ENCODE peak calls at places on chromosomes 12 and 14, in nine cellular contexts. Q is astrocyte of the cerebellum, C is choroid plexus epithelial cell, K is cardiac fibroblast, B is ascending aorta, T is IMR-90, P is neural progenitor cell, F is HepG2, J is RWPE2. N is an unnamed sample.

GRCh38 chr12:132151766-132152410 is 7.6 kb downstream of the NOC4L start:
- DNase-seq in C (no peak), F (no peak), Q (no peak), P (no peak), B (no peak), J (peak), K (no peak), T (no peak), N (no peak)

GRCh38 chr12:116878567-116879508 is 2.4 kb downstream of the HRK start:
- DNase-seq in K (no peak), F (no peak), C (peak), P (peak), B (no peak), Q (no peak), J (peak), T (no peak), N (peak)

GRCh38 chr14:102264775-102265174 is 40.2 kb downstream of the MOK start:
- DNase-seq in J (no peak), F (no peak), K (peak), B (no peak), T (no peak), C (peak), Q (no peak), P (no peak), N (no peak)

GRCh38 chr14:20440882-20441281 is 4.9 kb upstream of the KLHL33 start:
- DNase-seq in K (no peak), P (no peak), J (no peak), Q (no peak), T (peak), C (peak), B (no peak), F (no peak), N (no peak)

GRCh38 chr12:70744133-70744532 is 106.9 kb upstream of the PTPRB start:
- DNase-seq in Q (no peak), J (no peak), B (no peak), F (no peak), T (no peak), P (no peak), C (peak), K (no peak), N (peak)

GRCh38 chr12:131943876-131944275 is 5.9 kb upstream of the EP400 start:
- DNase-seq in C (no peak), P (no peak), B (peak), Q (no peak), T (no peak), K (no peak), J (no peak), F (no peak), N (no peak)

GRCh38 chr14:102419276-102419675 is 56.5 kb downstream of the TECPR2 start:
- DNase-seq in F (no peak), Q (no peak), T (no peak), C (no peak), P (no peak), J (no peak), B (no peak), K (no peak), N (no peak)

GRCh38 chr14:33123281-33123680 is 184.6 kb downstream of the NPAS3 start:
- DNase-seq in B (no peak), J (no peak), T (no peak), C (no peak), Q (no peak), K (no peak), F (no peak), P (no peak), N (no peak)

GRCh38 chr14:40691066-40691465 is 915.6 kb upstream of the LRFN5 start:
- DNase-seq in C (no peak), K (no peak), P (no peak), T (no peak), F (no peak), B (no peak), Q (no peak), J (no peak), N (no peak)

GRCh38 chr12:52189376-52190174 is 2.2 kb downstream of the KRT80 start:
- DNase-seq in T (peak), Q (no peak), B (no peak), C (peak), P (no peak), K (peak), F (no peak), J (no peak), N (no peak)

GRCh38 chr12:6206327-6206726 is 6.1 kb downstream of the CD9 start:
- DNase-seq in B (no peak), J (no peak), Q (no peak), K (no peak), T (no peak), P (no peak), C (no peak), F (no peak), N (no peak)

GRCh38 chr12:46263140-46264017 is 5.5 kb downstream of the SLC38A1 start:
- DNase-seq in Q (no peak), T (no peak), B (no peak), C (no peak), K (no peak), P (no peak), J (no peak), F (no peak), N (no peak)

GRCh38 chr12:12197128-12197527 is 69.7 kb downstream of the LRP6 start:
- DNase-seq in B (no peak), P (no peak), F (no peak), T (no peak), C (no peak), J (no peak), Q (no peak), K (no peak), N (no peak)

GRCh38 chr14:98137626-98138025 is 1134.4 kb downstream of the BCL11B start:
- DNase-seq in P (no peak), F (no peak), B (no peak), C (no peak), Q (no peak), J (no peak), T (no peak), K (no peak), N (peak)

GRCh38 chr14:99715266-99716000 is 31.3 kb downstream of the CYP46A1 start:
- DNase-seq in T (no peak), P (no peak), F (no peak), C (no peak), K (no peak), Q (no peak), B (no peak), J (peak), N (no peak)

GRCh38 chr12:78331764-78332163 is 501.1 kb downstream of the NAV3 start:
- DNase-seq in C (peak), P (peak), J (no peak), F (peak), T (no peak), Q (no peak), B (no peak), K (peak), N (no peak)

GRCh38 chr14:93185333-93185688 is 194 bp downstream of the LYSET start:
- DNase-seq in F (no peak), Q (no peak), K (no peak), P (no peak), B (no peak), J (no peak), T (no peak), C (peak), N (no peak)

GRCh38 chr12:123886931-123887582 is 85.6 kb downstream of the CCDC92 start:
- DNase-seq in J (peak), C (no peak), T (no peak), F (no peak), Q (no peak), B (no peak), P (no peak), K (no peak), N (no peak)

GRCh38 chr12:57584050-57584449 is 6.9 kb upstream of the PIP4K2C start:
- DNase-seq in F (no peak), C (no peak), J (no peak), T (no peak), B (no peak), P (no peak), Q (no peak), K (no peak), N (no peak)

GRCh38 chr14:52314521-52315354 is 626 bp downstream of the PTGER2 start:
- DNase-seq in T (peak), K (no peak), F (no peak), Q (no peak), C (peak), P (peak), J (peak), B (peak), N (peak)

GRCh38 chr12:58925733-58926113 is 5.4 kb upstream of the LRIG3 start:
- DNase-seq in J (no peak), T (no peak), F (no peak), Q (no peak), B (no peak), P (no peak), K (no peak), C (no peak), N (no peak)

GRCh38 chr14:91649930-91650329 is 82.0 kb downstream of the CATSPERB start:
- DNase-seq in K (peak), Q (peak), T (peak), J (no peak), P (peak), B (no peak), C (peak), F (peak), N (peak)

GRCh38 chr12:90065301-90065801 is 356.7 kb upstream of the ATP2B1 start:
- DNase-seq in C (no peak), K (no peak), F (no peak), T (no peak), P (no peak), B (no peak), Q (no peak), J (no peak), N (peak)

GRCh38 chr14:31761325-31761724 is 200.1 kb downstream of the NUBPL start:
- DNase-seq in F (no peak), P (no peak), K (no peak), Q (no peak), B (no peak), J (no peak), T (no peak), C (no peak), N (no peak)

GRCh38 chr12:117208206-117208605 is 17.9 kb upstream of the FBXO21 start:
- DNase-seq in B (no peak), F (no peak), T (no peak), C (no peak), K (no peak), Q (no peak), J (no peak), P (no peak), N (no peak)

GRCh38 chr14:27862684-27863083 is 903.9 kb upstream of the FOXG1 start:
- DNase-seq in J (no peak), Q (no peak), T (no peak), F (no peak), C (no peak), B (no peak), K (no peak), P (no peak), N (no peak)

GRCh38 chr12:29041621-29042020 is 107.5 kb upstream of the FAR2 start:
- DNase-seq in F (no peak), C (peak), K (peak), J (no peak), P (no peak), Q (peak), T (peak), B (no peak), N (peak)

GRCh38 chr14:45610303-45610702 is 357.3 kb upstream of the MIS18BP1 start:
- DNase-seq in K (no peak), B (no peak), C (peak), P (peak), T (no peak), J (no peak), F (no peak), Q (no peak), N (peak)

GRCh38 chr12:120421701-120422100 is 16.2 kb upstream of the COX6A1 start:
- DNase-seq in T (no peak), C (no peak), J (no peak), B (no peak), P (peak), F (no peak), K (no peak), Q (no peak), N (no peak)

DNA sequence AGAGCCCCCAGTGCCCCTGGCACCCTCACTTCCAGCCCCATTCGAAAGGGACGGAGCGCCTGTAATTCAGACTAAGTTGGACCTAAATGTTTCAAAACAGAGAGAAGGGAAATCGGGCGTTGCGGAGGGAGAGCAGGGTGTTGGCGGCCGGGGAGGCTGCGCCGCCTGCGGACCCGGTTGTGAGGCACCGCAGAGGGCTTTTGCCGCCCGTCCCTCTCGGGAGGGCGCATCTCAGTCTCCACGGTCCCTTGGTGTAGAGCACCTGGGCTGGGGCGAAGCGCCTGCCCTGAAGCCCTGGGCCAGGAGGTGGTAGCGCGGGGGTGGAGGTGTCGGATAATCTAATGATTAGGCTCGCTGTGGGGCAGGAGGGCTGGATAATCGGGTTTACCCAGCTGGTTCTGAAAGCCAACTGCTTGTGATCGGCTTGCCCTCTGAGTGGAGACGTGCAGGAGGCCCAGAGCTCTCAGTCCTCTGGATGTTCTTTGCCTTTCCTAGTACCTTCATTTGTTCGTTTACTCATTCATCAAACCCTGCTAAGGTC is 884 bp downstream of the DAAM1 start:
- DNase-seq in J (peak), Q (no peak), P (peak), F (no peak), C (peak), B (peak), K (peak), T (peak), N (peak)
- TF ChIP-seq CTCF in J (no peak), Q (no peak), P (no peak), F (peak), C (peak), B (no peak), K (no peak), T (no peak), N (no peak)

GRCh38 chr12:9869307-9870161 is at the start of gene CLEC2B:
- DNase-seq in K (peak), C (peak), Q (peak), B (no peak), P (peak), F (no peak), J (no peak), T (peak), N (peak)
- H3K4me3 ChIP-seq in K (peak), C (peak), Q (peak), B (peak), P (no peak), F (peak), J (peak), T (peak), N (peak)

DNA sequence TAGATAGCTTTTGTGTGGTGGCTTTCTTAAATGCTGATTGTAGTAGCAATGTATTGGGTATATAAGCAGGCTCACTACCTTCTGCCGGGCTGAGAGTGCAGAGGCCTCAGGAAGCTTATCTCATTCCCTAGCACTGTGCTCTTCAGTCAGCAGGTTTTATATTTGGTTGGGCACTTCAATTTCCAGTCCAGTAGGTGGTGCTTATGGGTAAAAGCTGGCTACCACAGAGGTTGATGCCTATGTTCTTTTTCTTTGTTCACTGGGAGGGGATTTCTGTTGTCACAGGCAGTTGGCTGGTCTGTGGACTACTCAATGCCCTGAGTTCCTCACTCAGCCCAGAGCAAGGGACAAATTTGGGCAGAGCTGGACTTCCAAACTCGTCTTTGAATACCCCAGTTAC is 43.0 kb upstream of the GLIPR1 start:
- DNase-seq in F (peak), Q (peak), C (peak), K (peak), B (no peak), P (no peak), T (peak), J (no peak), N (peak)
- TF ChIP-seq CTCF in F (peak), Q (peak), C (peak), K (peak), B (no peak), P (no peak), T (peak), J (no peak), N (no peak)

GRCh38 chr12:101880769-101881168 is 3.4 kb downstream of the DRAM1 start:
- DNase-seq in J (no peak), P (no peak), K (no peak), Q (no peak), C (no peak), T (no peak), F (no peak), B (no peak), N (no peak)
- H3K4me3 ChIP-seq in J (no peak), P (no peak), K (no peak), Q (no peak), C (no peak), T (no peak), F (no peak), B (no peak), N (no peak)

GRCh38 chr12:17278946-17279345 is 673.0 kb upstream of the LMO3 start:
- DNase-seq in Q (no peak), T (no peak), C (peak), F (no peak), P (no peak), J (no peak), B (no peak), K (no peak), N (peak)
- TF ChIP-seq CTCF in Q (peak), T (no peak), C (peak), F (no peak), P (peak), J (peak), B (no peak), K (no peak), N (peak)

GRCh38 chr12:32753605-32754004 is 2.1 kb downstream of the YARS2 start:
- DNase-seq in T (no peak), K (no peak), B (no peak), J (no peak), F (no peak), Q (no peak), P (no peak), C (no peak), N (no peak)
- H3K4me3 ChIP-seq in T (no peak), K (no peak), B (no peak), J (peak), F (peak), Q (peak), P (peak), C (peak), N (peak)